ENCODE peak calls at places on chromosomes 12 and 14, in six cellular contexts. M, S, J, N, U and K are unnamed samples. For H3K4me1, the result is how much of the 10 kb centered on the place peaks cover.

GRCh38 chr12:19382111-19382526 is 57.2 kb upstream of the AEBP2 start:
- DNase-seq in M (peak), S (peak), J (no peak), N (peak), U (no peak), K (peak)

GRCh38 chr12:81257952-81258551 is 180.2 kb downstream of the ACSS3 start:
- DNase-seq in M (peak), S (peak), J (peak), N (peak), U (peak), K (peak)

GRCh38 chr14:56057071-56057865 is 60.9 kb upstream of the PELI2 start:
- DNase-seq in M (peak), S (peak), J (no peak), N (no peak), U (no peak), K (no peak)

GRCh38 chr14:104887623-104888488 is 22.8 kb downstream of the CEP170B start:
- DNase-seq in M (no peak), S (no peak), J (no peak), N (no peak), U (no peak), K (no peak)

GRCh38 chr14:60915781-60916180 is 65.1 kb downstream of the TRMT5 start:
- DNase-seq in M (no peak), S (no peak), J (no peak), N (peak), U (no peak), K (no peak)

GRCh38 chr14:96792581-96792980 is 4.6 kb upstream of the VRK1 start:
- DNase-seq in M (peak), S (peak), J (no peak), N (no peak), U (no peak), K (no peak)

GRCh38 chr14:44699391-44699790 is 192.3 kb upstream of the FSCB start:
- DNase-seq in M (no peak), S (no peak), J (no peak), N (no peak), U (no peak), K (no peak)

GRCh38 chr14:32256606-32257005 is 53.5 kb upstream of the RNU6-8 start:
- DNase-seq in M (peak), S (no peak), J (no peak), N (peak), U (no peak), K (no peak)

GRCh38 chr12:124862768-124863408 is 776 bp downstream of the SCARB1 start:
- DNase-seq in M (peak), S (no peak), J (no peak), N (no peak), U (peak), K (peak)

GRCh38 chr14:79629891-79630560 is 581.3 kb downstream of the DIO2 start:
- DNase-seq in M (no peak), S (no peak), J (no peak), N (peak), U (no peak), K (no peak)

GRCh38 chr14:104782086-104782822 is 13.3 kb downstream of the AKT1 start:
- DNase-seq in M (no peak), S (no peak), J (no peak), N (no peak), U (no peak), K (no peak)

GRCh38 chr14:61188936-61189808 is 92.0 kb downstream of the TMEM30B start:
- DNase-seq in M (peak), S (peak), J (no peak), N (peak), U (peak), K (no peak)

GRCh38 chr12:11795192-11795909 is 145.9 kb downstream of the ETV6 start:
- DNase-seq in M (no peak), S (no peak), J (peak), N (no peak), U (no peak), K (no peak)

GRCh38 chr14:74275265-74275841 is 27.4 kb downstream of the ABCD4 start:
- DNase-seq in M (peak), S (peak), J (peak), N (peak), U (no peak), K (peak)

GRCh38 chr14:102046337-102047278 is 40.2 kb downstream of the HSP90AA1 start:
- DNase-seq in M (peak), S (no peak), J (peak), N (peak), U (peak), K (peak)

GRCh38 chr14:69151458-69152180 is 1.3 kb downstream of the DCAF5 start:
- DNase-seq in M (peak), S (peak), J (peak), N (peak), U (peak), K (peak)

GRCh38 chr14:104315169-104315568 is 176.8 kb downstream of the KIF26A start:
- DNase-seq in M (no peak), S (no peak), J (no peak), N (no peak), U (peak), K (no peak)

GRCh38 chr14:51774209-51774608 is 86.2 kb upstream of the GNG2 start:
- DNase-seq in M (no peak), S (no peak), J (no peak), N (no peak), U (no peak), K (no peak)

GRCh38 chr12:116319851-116320621 is 42.5 kb upstream of the MED13L start:
- DNase-seq in M (peak), S (peak), J (no peak), N (peak), U (no peak), K (peak)

GRCh38 chr12:109612975-109613502 is 39.4 kb downstream of the MVK start:
- DNase-seq in M (no peak), S (no peak), J (no peak), N (peak), U (peak), K (peak)

GRCh38 chr14:24058951-24059475 is 7.2 kb downstream of the CARMIL3 start:
- DNase-seq in M (no peak), S (no peak), J (no peak), N (no peak), U (no peak), K (no peak)

GRCh38 chr12:53190108-53190729 is 9.5 kb upstream of the CSAD start:
- DNase-seq in M (peak), S (peak), J (peak), N (peak), U (peak), K (peak)

GRCh38 chr12:2283480-2283879 is 230.7 kb downstream of the CACNA1C start:
- DNase-seq in M (no peak), S (no peak), J (no peak), N (no peak), U (no peak), K (no peak)

GRCh38 chr14:105951399-105951798 is 425.0 kb downstream of the TMEM121 start:
- DNase-seq in M (no peak), S (no peak), J (no peak), N (no peak), U (no peak), K (no peak)

GRCh38 chr14:68655021-68655811 is 137.7 kb downstream of the ZFP36L1 start:
- DNase-seq in M (peak), S (no peak), J (no peak), N (peak), U (no peak), K (peak)

GRCh38 chr12:43883748-43884147 is 47.9 kb downstream of the TMEM117 start:
- DNase-seq in M (peak), S (no peak), J (no peak), N (no peak), U (no peak), K (peak)

GRCh38 chr14:31326111-31326510 is 94.2 kb downstream of the HEATR5A start:
- DNase-seq in M (peak), S (peak), J (peak), N (peak), U (peak), K (peak)

GRCh38 chr12:12800406-12801180 is 12.6 kb upstream of the DDX47 start:
- DNase-seq in M (peak), S (peak), J (no peak), N (peak), U (no peak), K (peak)

GRCh38 chr14:104547310-104547997 is 32.1 kb upstream of the C14orf180 start:
- DNase-seq in M (no peak), S (no peak), J (no peak), N (no peak), U (no peak), K (no peak)

GRCh38 chr14:29757188-29757680 is 170.4 kb downstream of the PRKD1 start:
- DNase-seq in M (no peak), S (no peak), J (no peak), N (no peak), U (peak), K (no peak)

GRCh38 chr12:91565816-91566215 is 383.2 kb upstream of the DCN start:
- DNase-seq in M (no peak), S (no peak), J (no peak), N (no peak), U (no peak), K (no peak)

GRCh38 chr14:90159147-90159546 is 97.2 kb upstream of the PSMC1 start:
- DNase-seq in M (no peak), S (no peak), J (no peak), N (no peak), U (no peak), K (no peak)

GRCh38 chr14:68513137-68513536 is 279.7 kb downstream of the ZFP36L1 start:
- DNase-seq in M (no peak), S (no peak), J (no peak), N (no peak), U (no peak), K (no peak)

GRCh38 chr14:103846569-103847438 is 571 bp downstream of the PPP1R13B start:
- DNase-seq in M (peak), S (no peak), J (no peak), N (no peak), U (peak), K (peak)

GRCh38 chr12:66803972-66804371 is 125.1 kb upstream of the GRIP1 start:
- DNase-seq in M (peak), S (peak), J (no peak), N (no peak), U (no peak), K (no peak)

GRCh38 chr12:3834774-3835173 is 38.4 kb downstream of the PARP11 start:
- DNase-seq in M (no peak), S (no peak), J (no peak), N (no peak), U (no peak), K (no peak)

GRCh38 chr14:87944987-87945604 is 47.9 kb downstream of the GALC start:
- DNase-seq in M (peak), S (peak), J (peak), N (peak), U (peak), K (peak)

GRCh38 chr14:64654072-64654899 is 49.9 kb upstream of the PLEKHG3 start:
- DNase-seq in M (peak), S (peak), J (no peak), N (peak), U (no peak), K (peak)

GRCh38 chr12:102061096-102061555 is 665 bp downstream of the WASHC3 start:
- DNase-seq in M (no peak), S (peak), J (no peak), N (peak), U (peak), K (peak)

GRCh38 chr14:105184461-105184860 is 3.3 kb upstream of the NUDT14 start:
- DNase-seq in M (no peak), S (no peak), J (no peak), N (no peak), U (no peak), K (no peak)

GRCh38 chr12:57089259-57090245 is 638 bp downstream of the NAB2 start:
- DNase-seq in M (peak), S (peak), J (no peak), N (peak), U (peak), K (peak)

GRCh38 chr12:57086951-57087688 is 1.8 kb upstream of the NAB2 start:
- DNase-seq in M (peak), S (peak), J (peak), N (peak), U (peak), K (peak)

GRCh38 chr12:57087689-57088441 is 1.0 kb upstream of the NAB2 start:
- DNase-seq in M (peak), S (peak), J (peak), N (peak), U (peak), K (peak)

GRCh38 chr12:57090456-57090855 is 1.5 kb downstream of the NAB2 start:
- DNase-seq in M (no peak), S (no peak), J (no peak), N (no peak), U (peak), K (peak)

GRCh38 chr12:57088442-57089258 is at the start of gene NAB2:
- DNase-seq in M (peak), S (peak), J (peak), N (peak), U (peak), K (peak)
- H3K4me1 ChIP-seq in M (under half), S (under half), J (under half), N (under half), U (half or more), K (half or more)

GRCh38 chr12:47124451-47124850 is 44.7 kb upstream of the AMIGO2 start:
- DNase-seq in M (peak), S (peak), J (no peak), N (peak), U (no peak), K (peak)

GRCh38 chr12:47121146-47121545 is 41.4 kb upstream of the AMIGO2 start:
- DNase-seq in M (peak), S (peak), J (no peak), N (peak), U (no peak), K (peak)

GRCh38 chr12:47123730-47124129 is 44.0 kb upstream of the AMIGO2 start:
- DNase-seq in M (no peak), S (no peak), J (no peak), N (no peak), U (no peak), K (no peak)

GRCh38 chr12:47120736-47121135 is 41.0 kb upstream of the AMIGO2 start:
- DNase-seq in M (no peak), S (no peak), J (no peak), N (no peak), U (no peak), K (no peak)
- H3K4me2 ChIP-seq in M (no peak), S (peak), J (no peak), N (no peak), U (no peak), K (peak)

DNA sequence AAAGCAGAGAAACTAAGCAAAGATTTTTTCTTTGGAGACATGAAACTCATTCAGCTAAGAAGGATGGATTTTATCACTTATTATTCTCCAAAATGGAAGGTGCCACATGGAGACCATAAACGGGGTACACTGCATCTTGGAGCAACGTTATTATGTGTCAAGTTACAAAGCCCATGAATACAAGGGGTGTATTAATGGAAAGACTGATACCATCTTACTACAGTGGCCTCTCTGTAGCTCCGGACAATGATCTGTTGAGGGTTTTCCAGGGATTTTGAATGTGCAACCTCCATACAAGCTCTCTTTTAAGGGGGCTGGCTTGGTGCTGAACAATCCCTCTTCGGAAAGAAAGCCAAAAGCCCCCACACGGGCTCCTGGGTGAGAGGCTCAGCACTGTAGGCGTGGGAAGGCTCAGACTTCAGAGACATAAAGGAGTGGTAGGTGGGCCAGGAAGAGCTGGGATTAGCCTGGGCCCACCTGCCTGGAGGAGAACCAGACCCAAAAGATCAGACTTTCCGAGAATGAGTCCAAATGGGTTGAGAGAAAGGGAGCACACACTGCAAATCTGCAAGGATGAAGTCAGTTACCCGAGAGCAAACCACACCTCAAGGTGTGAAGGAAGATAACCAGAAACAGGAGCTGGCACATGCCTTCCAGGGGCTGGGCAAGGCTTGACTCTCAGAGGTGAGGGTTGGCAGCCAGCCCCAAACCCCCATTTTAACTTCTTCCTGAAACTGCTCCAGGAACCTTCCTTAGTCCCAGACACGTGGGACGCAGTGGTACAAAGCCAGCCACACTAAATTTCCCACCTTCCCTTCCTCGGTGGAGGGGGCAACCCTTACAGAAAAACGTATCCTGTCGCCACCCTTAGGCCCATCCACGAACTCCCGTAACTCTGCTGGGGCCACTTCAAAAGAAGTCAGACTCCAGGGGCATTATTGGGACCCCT is 1.5 kb downstream of the VPS37B start:
- DNase-seq in M (no peak), S (no peak), J (no peak), N (no peak), U (no peak), K (peak)
- H3K9ac ChIP-seq in M (peak), S (peak), J (peak), N (peak), U (no peak), K (peak)

GRCh38 chr14:91385227-91385626 is 32.4 kb downstream of the CCDC88C start:
- DNase-seq in M (no peak), S (no peak), J (no peak), N (no peak), U (no peak), K (no peak)
- H3K4me1 ChIP-seq in M (under half), S (under half), J (under half), N (under half), U (under half), K (under half)

GRCh38 chr14:72472845-72473244 is 421.1 kb downstream of the DPF3 start:
- DNase-seq in M (no peak), S (no peak), J (peak), N (peak), U (peak), K (no peak)

GRCh38 chr14:72480465-72481243 is 413.2 kb downstream of the DPF3 start:
- DNase-seq in M (no peak), S (no peak), J (no peak), N (peak), U (no peak), K (no peak)

GRCh38 chr14:72478397-72479025 is 415.4 kb downstream of the DPF3 start:
- DNase-seq in M (peak), S (no peak), J (no peak), N (no peak), U (no peak), K (no peak)

GRCh38 chr14:72479471-72479931 is 414.4 kb downstream of the DPF3 start:
- DNase-seq in M (peak), S (peak), J (no peak), N (peak), U (peak), K (no peak)

DNA sequence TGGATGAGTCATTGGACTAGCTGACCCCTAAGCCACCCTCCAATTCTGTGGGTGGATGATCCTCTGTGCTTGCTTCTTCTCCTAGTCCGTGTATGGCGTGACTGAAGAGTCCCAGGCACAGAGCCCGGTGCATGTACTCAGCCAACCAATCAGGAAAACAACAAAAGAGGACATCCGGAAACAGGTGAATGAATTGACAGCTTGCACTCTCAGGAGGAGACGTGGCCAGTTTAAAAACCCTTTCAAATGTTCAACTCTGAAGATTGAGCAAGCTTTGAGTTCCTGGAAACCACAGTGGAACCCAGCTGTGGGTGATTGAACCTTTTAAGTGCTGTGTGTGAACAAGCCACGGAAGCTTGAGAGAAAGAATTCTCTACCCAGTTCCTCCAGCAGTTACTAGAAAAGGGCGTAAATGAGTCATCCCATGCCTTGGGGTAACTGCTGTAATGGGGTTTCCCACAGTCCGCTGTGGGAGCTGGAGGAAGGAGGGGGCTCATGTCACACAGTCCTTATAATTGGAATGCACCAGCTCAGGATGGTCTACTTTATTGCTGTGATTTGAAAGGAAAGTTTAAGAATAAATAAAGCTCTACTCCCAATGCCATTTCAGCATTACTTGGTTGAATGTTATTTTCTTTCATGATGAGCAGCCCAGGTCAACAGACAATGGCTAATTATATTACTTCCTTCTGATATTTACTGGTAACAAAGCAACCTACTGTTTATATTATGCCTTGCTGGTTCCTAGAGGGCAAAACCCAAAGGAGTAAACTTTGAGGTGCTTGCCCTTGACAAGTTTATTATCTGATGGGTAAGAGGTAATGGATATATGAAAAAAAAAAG is 417.0 kb downstream of the DPF3 start:
- DNase-seq in M (peak), S (peak), J (peak), N (peak), U (no peak), K (peak)
- H3K4me2 ChIP-seq in M (no peak), S (peak), J (peak), N (no peak), U (no peak), K (peak)

GRCh38 chr12:50221228-50222008 is 54.2 kb upstream of the CERS5 start:
- DNase-seq in M (peak), S (peak), J (no peak), N (peak), U (peak), K (peak)
- H3K9ac ChIP-seq in M (peak), S (peak), J (peak), N (peak), U (peak), K (peak)